ENCODE peak calls at places on chromosomes 11 and 22, in eight cellular contexts. G is fibroblast of the aortic adventitia, F is A549, T is BJ, V is foreskin fibroblast, Y is transverse colon, M is mucosa of descending colon, L is kidney epithelial cell. K is an unnamed sample.

GRCh38 chr11:61054513-61054912 is 47.8 kb upstream of the CD5 start:
- DNase-seq in G (no peak), F (no peak), T (no peak), V (no peak), Y (no peak), M (no peak), L (no peak), K (no peak)

GRCh38 chr11:131295986-131296385 is 74.4 kb upstream of the NTM start:
- DNase-seq in G (no peak), F (no peak), T (no peak), V (no peak), Y (no peak), M (no peak), L (no peak), K (no peak)

GRCh38 chr11:45473491-45473890 is 187.3 kb upstream of the SYT13 start:
- DNase-seq in G (no peak), F (no peak), T (no peak), V (no peak), Y (no peak), M (no peak), L (no peak), K (no peak)

GRCh38 chr11:109040303-109040702 is 375.4 kb downstream of the DDX10 start:
- DNase-seq in G (no peak), F (no peak), T (no peak), V (no peak), Y (no peak), M (no peak), L (no peak), K (no peak)

GRCh38 chr11:17343907-17344306 is 7.7 kb upstream of the NCR3LG1 start:
- DNase-seq in G (peak; percentile 92), F (no peak), T (peak; percentile 38), V (peak; percentile 93), Y (no peak), M (no peak), L (peak; percentile 23), K (peak; percentile 59)

GRCh38 chr11:35237860-35238715 is 99.1 kb downstream of the CD44 start:
- DNase-seq in G (no peak), F (no peak), T (no peak), V (peak; percentile 24), Y (peak; percentile 54), M (no peak), L (no peak), K (no peak)

GRCh38 chr11:78958444-78958843 is 383.8 kb upstream of the NARS2 start:
- DNase-seq in G (no peak), F (no peak), T (no peak), V (no peak), Y (no peak), M (no peak), L (no peak), K (no peak)

GRCh38 chr11:12276831-12277475 is 100.4 kb upstream of the PARVA start:
- DNase-seq in G (no peak), F (no peak), T (no peak), V (no peak), Y (no peak), M (no peak), L (no peak), K (no peak)

GRCh38 chr11:123407124-123407995 is 22.7 kb upstream of the GRAMD1B start:
- DNase-seq in G (peak; percentile 80), F (peak; percentile 51), T (no peak), V (peak; percentile 67), Y (peak; percentile 79), M (peak; percentile 63), L (no peak), K (peak; percentile 47)

GRCh38 chr11:10793470-10794255 is 15.1 kb downstream of the EIF4G2 start:
- DNase-seq in G (no peak), F (no peak), T (no peak), V (no peak), Y (no peak), M (no peak), L (no peak), K (no peak)

GRCh38 chr11:94897330-94897768 is 76.0 kb downstream of the CWC15 start:
- DNase-seq in G (peak; percentile 68), F (peak; percentile 10), T (no peak), V (peak; percentile 71), Y (peak; percentile 47), M (no peak), L (no peak), K (no peak)

GRCh38 chr22:37487129-37487528 is 945 bp upstream of the MFNG start:
- DNase-seq in G (no peak), F (no peak), T (no peak), V (no peak), Y (no peak), M (no peak), L (no peak), K (no peak)

GRCh38 chr22:29520851-29521250 is 32.7 kb downstream of the THOC5 start:
- DNase-seq in G (peak; percentile 89), F (no peak), T (no peak), V (peak; percentile 65), Y (no peak), M (no peak), L (no peak), K (no peak)

GRCh38 chr22:30186535-30186934 is 60.0 kb downstream of the LIF start:
- DNase-seq in G (no peak), F (no peak), T (no peak), V (no peak), Y (no peak), M (no peak), L (no peak), K (no peak)

GRCh38 chr11:65274734-65275682 is 13.2 kb downstream of the POLA2 start:
- DNase-seq in G (peak; percentile 99), F (peak; percentile 66), T (peak; percentile 89), V (peak; percentile 98), Y (peak; percentile 79), M (peak; percentile 58), L (peak; percentile 67), K (peak; percentile 94)

GRCh38 chr11:8732276-8732675 is 49.7 kb downstream of the RPL27A start:
- DNase-seq in G (no peak), F (no peak), T (no peak), V (peak; percentile 51), Y (no peak), M (no peak), L (no peak), K (no peak)

GRCh38 chr22:20116376-20116950 is 559 bp downstream of the RANBP1 start:
- DNase-seq in G (no peak), F (no peak), T (no peak), V (no peak), Y (no peak), M (no peak), L (no peak), K (no peak)

GRCh38 chr11:11252403-11252802 is 100.6 kb downstream of the CSNK2A3 start:
- DNase-seq in G (no peak), F (no peak), T (no peak), V (no peak), Y (no peak), M (no peak), L (no peak), K (no peak)

GRCh38 chr11:130141561-130142341 is 17.8 kb upstream of the ST14 start:
- DNase-seq in G (peak; percentile 86), F (no peak), T (no peak), V (no peak), Y (no peak), M (no peak), L (no peak), K (no peak)

DNA sequence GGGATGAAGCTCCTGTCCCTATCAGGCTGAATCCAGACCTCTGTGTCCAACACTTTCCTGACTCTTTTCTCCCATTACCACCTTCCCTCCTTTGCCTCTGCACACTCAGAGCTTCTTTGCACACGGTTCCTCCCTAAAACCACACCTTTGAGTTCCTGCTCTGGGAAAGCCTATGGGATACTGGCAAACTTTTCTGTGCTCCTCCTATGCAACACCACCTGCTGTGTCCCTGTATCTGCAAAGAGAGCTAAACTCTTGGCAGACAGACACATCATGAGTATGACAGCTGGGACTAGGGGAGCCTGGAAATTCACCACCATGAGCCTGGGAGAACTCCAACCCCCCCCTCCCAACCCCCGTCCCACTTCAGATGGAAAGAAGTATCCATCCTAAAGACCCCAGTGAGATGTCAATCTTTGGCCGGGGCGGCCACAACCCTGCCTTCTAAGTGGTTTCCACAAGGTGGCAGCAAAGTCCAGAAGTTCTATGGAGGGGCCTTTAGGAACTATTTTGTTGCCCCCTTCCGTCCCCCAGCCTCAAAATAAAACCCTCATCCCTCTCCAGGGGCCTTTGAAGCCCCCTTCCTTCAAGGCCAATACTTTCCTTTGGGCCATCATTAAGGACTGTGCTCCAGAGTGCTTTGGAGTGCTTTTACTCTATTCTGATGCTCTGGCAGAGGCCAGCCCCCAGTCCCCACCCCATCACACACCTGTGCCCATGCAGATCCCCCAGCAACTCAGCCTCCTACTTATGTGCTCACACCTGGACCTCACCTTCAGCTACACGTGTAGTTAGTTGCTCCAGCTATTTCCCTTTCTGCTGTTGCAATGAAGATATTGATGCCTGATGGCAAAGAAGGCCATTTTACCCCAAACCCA is 19.4 kb downstream of the HTR3A start:
- DNase-seq in G (no peak), F (peak; percentile 37), T (no peak), V (peak; percentile 32), Y (no peak), M (peak; percentile 35), L (no peak), K (no peak)
- TF ChIP-seq CTCF in G (peak; percentile 66), F (peak; percentile 64), T (peak; percentile 71), V (peak; percentile 66), Y (peak; percentile 61), M (peak; percentile 44), L (peak; percentile 71), K (peak; percentile 55)

GRCh38 chr22:43230983-43231723 is 44.2 kb upstream of the TTLL12 start:
- DNase-seq in G (peak; percentile 39), F (peak; percentile 60), T (no peak), V (peak; percentile 65), Y (peak; percentile 54), M (peak; percentile 62), L (no peak), K (no peak)
- TF ChIP-seq CTCF in G (peak; percentile 97), F (peak; percentile 69), T (peak; percentile 85), V (peak; percentile 81), Y (peak; percentile 80), M (peak; percentile 85), L (peak; percentile 88), K (peak; percentile 88)

DNA sequence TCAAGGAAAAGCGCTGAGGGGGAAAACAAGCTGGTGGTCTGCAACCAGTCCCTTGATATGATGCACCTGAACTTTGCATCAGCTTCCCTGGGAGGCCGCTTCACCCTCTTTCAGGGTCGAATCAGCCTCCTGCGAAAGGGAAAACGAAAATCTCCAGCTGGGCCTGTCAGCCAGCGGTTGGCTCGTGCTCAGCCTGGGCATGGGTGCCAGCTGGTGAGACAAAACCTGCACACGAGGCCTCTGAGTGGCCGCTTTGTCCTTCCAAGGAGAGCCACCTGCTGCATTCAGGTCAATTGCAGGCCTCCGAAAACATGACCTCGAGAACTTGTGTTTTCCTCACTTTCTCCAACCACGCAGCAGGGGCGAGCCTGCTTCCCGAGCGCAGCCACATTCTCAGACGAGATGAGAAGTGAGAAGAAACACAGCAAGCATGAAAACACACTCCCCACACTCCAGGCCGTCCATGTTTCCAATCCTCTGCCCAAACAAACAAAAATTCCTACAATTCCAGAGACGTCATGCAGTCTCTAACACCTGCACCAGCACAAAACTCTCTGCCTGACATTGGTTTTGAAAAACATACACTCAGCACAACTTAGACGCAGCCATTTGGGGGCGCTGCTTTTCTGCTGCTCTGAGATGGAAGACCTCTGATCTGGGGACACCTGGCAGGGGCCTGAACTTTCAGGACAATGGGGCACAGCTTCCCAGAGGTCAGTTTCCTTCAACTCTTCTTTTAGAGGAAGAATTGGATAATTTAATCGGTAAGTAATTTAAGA is 77.1 kb downstream of the DHCR7 start:
- DNase-seq in G (no peak), F (no peak), T (no peak), V (no peak), Y (no peak), M (no peak), L (no peak), K (no peak)
- TF ChIP-seq CTCF in G (no peak), F (no peak), T (no peak), V (no peak), Y (no peak), M (no peak), L (no peak), K (no peak)

GRCh38 chr11:75350122-75350742 is 1.2 kb downstream of the ARRB1 start:
- DNase-seq in G (no peak), F (no peak), T (no peak), V (no peak), Y (no peak), M (no peak), L (no peak), K (no peak)
- TF ChIP-seq CTCF in G (no peak), F (no peak), T (no peak), V (no peak), Y (no peak), M (no peak), L (no peak), K (no peak)